ENCODE peak calls at places on chromosomes 2 and 18, in seven cellular contexts. O, N, W, Q, P, M and F are unnamed samples.

GRCh38 chr2:205712508-205712907 is 30.2 kb downstream of the NRP2 start:
- DNase-seq in O (no peak), N (no peak), W (no peak), Q (no peak), P (no peak), M (no peak), F (no peak)

GRCh38 chr2:109352066-109352897 is 223.3 kb downstream of the SH3RF3 start:
- DNase-seq in O (no peak), N (no peak), W (no peak), Q (no peak), P (no peak), M (no peak), F (no peak)

GRCh38 chr2:111678651-111679050 is 205.3 kb downstream of the ANAPC1 start:
- DNase-seq in O (no peak), N (no peak), W (no peak), Q (no peak), P (no peak), M (no peak), F (no peak)

GRCh38 chr2:24816404-24816803 is 23.2 kb downstream of the CENPO start:
- DNase-seq in O (no peak), N (no peak), W (no peak), Q (no peak), P (no peak), M (no peak), F (no peak)

GRCh38 chr18:56146565-56146964 is 491.8 kb downstream of the TXNL1 start:
- DNase-seq in O (no peak), N (no peak), W (no peak), Q (no peak), P (no peak), M (no peak), F (no peak)

GRCh38 chr2:240640939-240641338 is 15.7 kb downstream of the GPR35 start:
- DNase-seq in O (peak; percentile 29), N (peak; percentile 42), W (peak; percentile 85), Q (peak; percentile 34), P (peak; percentile 49), M (no peak), F (peak; percentile 73)

GRCh38 chr2:110755494-110756078 is 23.2 kb downstream of the ACOXL start:
- DNase-seq in O (no peak), N (no peak), W (peak; percentile 28), Q (no peak), P (no peak), M (no peak), F (no peak)

GRCh38 chr2:80068068-80068467 is 236.5 kb downstream of the LRRTM1 start:
- DNase-seq in O (no peak), N (no peak), W (no peak), Q (no peak), P (no peak), M (no peak), F (no peak)

GRCh38 chr2:44952143-44952805 is 10.8 kb downstream of the SIX3 start:
- DNase-seq in O (peak; percentile 31), N (peak; percentile 58), W (peak; percentile 76), Q (peak; percentile 72), P (no peak), M (no peak), F (peak; percentile 63)

GRCh38 chr2:8544786-8545631 is 136.8 kb upstream of the ID2 start:
- DNase-seq in O (peak; percentile 6), N (peak; percentile 35), W (peak; percentile 83), Q (peak; percentile 90), P (no peak), M (peak; percentile 62), F (no peak)

GRCh38 chr2:23286765-23287155 is 98.2 kb upstream of the KLHL29 start:
- DNase-seq in O (no peak), N (no peak), W (no peak), Q (no peak), P (no peak), M (no peak), F (no peak)

GRCh38 chr2:37886745-37887144 is 38.3 kb upstream of the RMDN2 start:
- DNase-seq in O (no peak), N (no peak), W (no peak), Q (no peak), P (no peak), M (no peak), F (no peak)

DNA sequence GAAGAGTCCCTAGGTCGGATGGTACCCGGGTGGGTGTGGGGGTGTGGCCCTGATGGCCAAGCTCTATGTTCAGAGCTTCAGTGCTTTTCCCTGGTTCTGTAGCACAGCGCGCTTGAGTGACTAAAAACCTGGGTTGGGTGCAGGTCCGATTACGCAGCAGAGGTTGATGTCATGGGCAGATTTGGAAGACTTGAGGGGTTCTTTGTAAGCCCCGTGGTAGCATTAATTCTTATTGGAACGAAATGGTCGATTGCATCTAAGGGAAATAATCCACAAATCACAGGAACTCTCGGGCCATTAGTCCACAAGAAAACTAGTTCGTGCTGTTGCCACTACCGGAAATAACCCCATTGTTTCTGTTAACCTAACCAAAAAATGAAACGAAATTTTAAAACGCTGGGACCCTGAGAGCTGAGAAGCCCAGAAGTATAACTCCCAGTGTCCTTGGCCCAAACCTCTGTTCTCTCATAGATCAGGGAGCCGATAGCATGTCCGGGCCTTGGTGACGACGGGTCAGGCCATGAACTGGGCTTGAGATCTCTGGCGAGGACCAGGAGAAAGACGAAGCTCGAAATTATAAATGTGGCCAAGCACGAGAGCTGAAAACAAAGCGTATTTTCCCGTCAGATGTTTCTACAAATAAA is 9.1 kb downstream of the HOXD8 start:
- DNase-seq in O (no peak), N (no peak), W (no peak), Q (no peak), P (no peak), M (no peak), F (no peak)
- TF ChIP-seq JUND in O (no peak), N (no peak), W (no peak), Q (no peak), P (no peak), M (no peak), F (no peak)

DNA sequence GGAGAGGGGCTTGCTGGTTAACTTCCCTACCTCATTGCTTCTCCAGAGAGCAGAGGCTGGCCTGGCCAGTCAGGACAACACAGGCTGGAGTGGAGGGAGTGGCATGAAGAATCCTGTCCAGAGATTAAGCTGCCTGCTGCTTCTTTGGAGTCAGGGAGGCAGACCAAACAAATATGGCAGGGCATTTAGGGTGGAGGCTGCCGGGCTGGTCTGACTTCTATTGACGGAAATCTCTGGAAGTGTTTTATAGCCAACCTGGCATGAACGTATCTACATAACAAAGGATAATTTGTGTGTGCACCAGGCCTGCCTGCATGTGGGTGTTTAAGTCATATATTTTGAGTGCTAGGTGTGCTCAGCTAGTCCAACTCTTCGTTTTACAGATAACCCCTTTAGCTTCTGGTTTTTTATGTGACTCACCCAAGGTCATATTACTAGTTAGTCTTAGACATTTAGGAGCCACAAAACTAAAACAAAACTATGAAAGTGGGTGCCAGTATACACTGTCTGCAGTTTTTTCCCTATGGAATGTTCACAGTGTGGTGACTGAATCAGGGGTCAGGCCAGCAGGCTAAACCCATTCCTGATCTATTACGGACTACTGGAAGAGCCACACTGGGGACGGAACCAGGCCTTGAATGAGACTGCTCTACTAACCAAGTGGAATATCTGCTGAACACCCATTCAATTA is 5.5 kb downstream of the NPC1 start:
- DNase-seq in O (no peak), N (no peak), W (no peak), Q (no peak), P (no peak), M (no peak), F (no peak)
- TF ChIP-seq JUND in O (no peak), N (no peak), W (no peak), Q (no peak), P (no peak), M (no peak), F (no peak)

GRCh38 chr18:9848170-9848854 is 37.5 kb upstream of the TXNDC2 start:
- DNase-seq in O (no peak), N (no peak), W (no peak), Q (peak; percentile 51), P (no peak), M (no peak), F (no peak)
- TF ChIP-seq JUND in O (no peak), N (no peak), W (no peak), Q (no peak), P (no peak), M (no peak), F (no peak)

GRCh38 chr2:173943139-173943538 is 22.0 kb downstream of the SP3 start:
- DNase-seq in O (no peak), N (no peak), W (no peak), Q (no peak), P (no peak), M (no peak), F (no peak)
- TF ChIP-seq JUND in O (no peak), N (no peak), W (no peak), Q (no peak), P (no peak), M (no peak), F (no peak)

DNA sequence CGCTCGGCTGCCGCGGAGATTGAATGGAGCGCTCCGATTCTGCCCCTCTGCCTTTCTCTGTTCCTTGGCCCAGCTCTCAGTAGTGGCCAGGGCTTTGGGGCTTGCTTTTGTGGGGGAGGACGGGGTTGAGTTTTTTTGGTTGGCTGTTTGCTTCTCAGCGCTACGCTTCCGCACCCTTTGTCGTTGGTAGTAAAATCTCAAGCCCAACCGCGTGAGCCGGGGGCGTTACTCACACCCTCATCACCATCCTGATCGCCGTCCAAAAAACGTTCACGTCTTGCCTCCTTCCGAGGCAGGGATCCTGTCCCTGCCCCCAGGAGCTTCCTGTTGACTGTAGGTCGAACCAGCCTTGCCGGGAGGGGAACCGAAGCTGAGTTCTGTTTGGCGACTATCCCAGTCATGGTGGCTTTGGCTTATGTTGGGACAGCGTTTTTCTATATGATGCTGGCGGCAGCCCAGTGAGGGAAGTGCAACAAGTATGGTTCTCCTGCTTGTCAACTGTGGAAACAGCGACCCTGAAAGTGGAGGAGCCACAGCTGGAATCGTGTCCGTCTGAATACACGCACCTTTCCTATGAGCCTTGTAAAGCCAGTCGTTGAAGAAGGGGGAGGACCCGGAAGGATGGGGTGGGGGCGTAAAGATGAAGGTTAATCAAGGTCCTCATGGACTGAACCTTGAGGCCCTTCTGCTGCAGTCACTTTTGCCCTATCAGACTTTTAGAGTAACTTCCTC is 797 bp upstream of the YES1 start:
- DNase-seq in O (peak; percentile 51), N (peak; percentile 37), W (peak; percentile 20), Q (peak; percentile 75), P (no peak), M (peak; percentile 39), F (peak; percentile 90)
- TF ChIP-seq JUND in O (no peak), N (no peak), W (no peak), Q (peak; percentile 22), P (no peak), M (no peak), F (no peak)